ENCODE peak calls at places on chromosomes 2 and 18, in four cellular contexts. C, Z, R and P are unnamed samples.

GRCh38 chr18:44033144-44033543 is 647.5 kb upstream of the SETBP1 start:
- DNase-seq in C (no peak), Z (no peak), R (no peak), P (no peak)

GRCh38 chr18:62399781-62400308 is 74.7 kb downstream of the TNFRSF11A start:
- DNase-seq in C (no peak), Z (no peak), R (no peak), P (no peak)

GRCh38 chr18:54260376-54261072 is 8.8 kb upstream of the POLI start:
- DNase-seq in C (no peak), Z (no peak), R (no peak), P (no peak)

GRCh38 chr2:57597940-57598339 is 448.7 kb upstream of the VRK2 start:
- DNase-seq in C (no peak), Z (no peak), R (no peak), P (no peak)

GRCh38 chr2:25673170-25674002 is at the start of gene DTNB:
- DNase-seq in C (peak), Z (peak), R (peak), P (peak)

GRCh38 chr18:45993441-45993840 is 26.3 kb upstream of the EPG5 start:
- DNase-seq in C (no peak), Z (no peak), R (no peak), P (no peak)

GRCh38 chr18:3604626-3605408 is 154.8 kb downstream of the TGIF1 start:
- DNase-seq in C (no peak), Z (no peak), R (no peak), P (peak)

GRCh38 chr2:5474716-5475115 is 217.5 kb upstream of the SOX11 start:
- DNase-seq in C (no peak), Z (no peak), R (no peak), P (no peak)

GRCh38 chr2:239233576-239233975 is 167.2 kb downstream of the HDAC4 start:
- DNase-seq in C (no peak), Z (no peak), R (no peak), P (no peak)

GRCh38 chr2:20532634-20533437 is 86.0 kb downstream of the RHOB start:
- DNase-seq in C (no peak), Z (no peak), R (no peak), P (no peak)

GRCh38 chr18:7464245-7464966 is 102.7 kb upstream of the PTPRM start:
- DNase-seq in C (no peak), Z (no peak), R (no peak), P (no peak)

GRCh38 chr2:239275871-239276812 is 124.7 kb downstream of the HDAC4 start:
- DNase-seq in C (no peak), Z (peak), R (no peak), P (peak)

GRCh38 chr2:231563378-231563961 is 29.2 kb upstream of the TEX44 start:
- DNase-seq in C (no peak), Z (peak), R (peak), P (no peak)

GRCh38 chr2:226380679-226381078 is 418.9 kb downstream of the IRS1 start:
- DNase-seq in C (no peak), Z (no peak), R (no peak), P (no peak)

GRCh38 chr2:25215948-25216679 is 47.7 kb upstream of the POMC start:
- DNase-seq in C (peak), Z (peak), R (peak), P (peak)

GRCh38 chr2:85761946-85762345 is 8.2 kb downstream of the ATOH8 start:
- DNase-seq in C (no peak), Z (no peak), R (no peak), P (no peak)

GRCh38 chr2:152925540-152926448 is 207.4 kb downstream of the ARL6IP6 start:
- DNase-seq in C (peak), Z (no peak), R (peak), P (no peak)

GRCh38 chr2:230557056-230557455 is 141.1 kb downstream of the SP100 start:
- DNase-seq in C (no peak), Z (no peak), R (no peak), P (no peak)

GRCh38 chr2:203002054-203002821 is 12.4 kb upstream of the NBEAL1 start:
- DNase-seq in C (no peak), Z (no peak), R (no peak), P (no peak)

GRCh38 chr2:189685540-189686229 is 11.2 kb downstream of the ANKAR start:
- DNase-seq in C (no peak), Z (peak), R (no peak), P (no peak)

GRCh38 chr2:150581717-150582472 is 94.4 kb upstream of the RND3 start:
- DNase-seq in C (no peak), Z (no peak), R (no peak), P (no peak)

GRCh38 chr18:47719096-47719780 is 211.2 kb downstream of the SMAD2 start:
- DNase-seq in C (no peak), Z (no peak), R (no peak), P (no peak)

GRCh38 chr2:180696005-180696404 is 284.4 kb upstream of the UBE2E3 start:
- DNase-seq in C (no peak), Z (no peak), R (no peak), P (no peak)

GRCh38 chr2:27972311-27972710 is 81.8 kb downstream of the BABAM2 start:
- DNase-seq in C (no peak), Z (no peak), R (no peak), P (no peak)

GRCh38 chr18:46392576-46392975 is 264.4 kb downstream of the LOXHD1 start:
- DNase-seq in C (no peak), Z (no peak), R (no peak), P (no peak)

GRCh38 chr18:26804474-26804873 is 61.0 kb downstream of the AQP4 start:
- DNase-seq in C (no peak), Z (no peak), R (no peak), P (no peak)

GRCh38 chr2:104584393-104584792 is 269.5 kb upstream of the POU3F3 start:
- DNase-seq in C (no peak), Z (no peak), R (no peak), P (no peak)

GRCh38 chr2:174699993-174700766 is 64.1 kb downstream of the CHRNA1 start:
- DNase-seq in C (no peak), Z (no peak), R (no peak), P (no peak)

GRCh38 chr18:57806891-57807280 is 3.8 kb upstream of the ATP8B1 start:
- DNase-seq in C (no peak), Z (no peak), R (no peak), P (peak)

GRCh38 chr2:31978998-31979397 is 31.8 kb downstream of the MEMO1 start:
- DNase-seq in C (no peak), Z (no peak), R (no peak), P (no peak)

GRCh38 chr2:159290289-159290907 is 3.9 kb upstream of the WDSUB1 start:
- DNase-seq in C (no peak), Z (no peak), R (no peak), P (no peak)

GRCh38 chr2:99605036-99605435 is 115.2 kb upstream of the REV1 start:
- DNase-seq in C (no peak), Z (no peak), R (no peak), P (no peak)

GRCh38 chr2:12727085-12727484 is 10.3 kb downstream of the TRIB2 start:
- DNase-seq in C (no peak), Z (no peak), R (no peak), P (no peak)

GRCh38 chr2:111946294-111947114 is 48.1 kb downstream of the MERTK start:
- DNase-seq in C (no peak), Z (no peak), R (no peak), P (no peak)

GRCh38 chr2:101843048-101843447 is 145.5 kb downstream of the MAP4K4 start:
- DNase-seq in C (no peak), Z (no peak), R (no peak), P (no peak)

GRCh38 chr2:140797718-140798117 is 1333.1 kb downstream of the LRP1B start:
- DNase-seq in C (no peak), Z (no peak), R (no peak), P (no peak)

GRCh38 chr2:105125428-105125827 is 87.6 kb downstream of the MRPS9 start:
- DNase-seq in C (no peak), Z (no peak), R (no peak), P (no peak)

GRCh38 chr2:153595939-153596338 is 117.4 kb upstream of the RPRM start:
- DNase-seq in C (no peak), Z (no peak), R (no peak), P (no peak)